ENCODE peak calls at places on chromosomes 6 and 20, in five cellular contexts. Q, X, L, R and U are unnamed samples. For H3K27me3, the result is how much of the 10 kb centered on the place peaks cover.

GRCh38 chr20:10453241-10453640 is 18.1 kb downstream of the SLX4IP start:
- DNase-seq in Q (peak), X (peak), L (no peak), R (no peak), U (no peak)

GRCh38 chr6:109894181-109894580 is 83.9 kb upstream of the GPR6 start:
- DNase-seq in Q (no peak), X (no peak), L (no peak), R (no peak), U (no peak)

GRCh38 chr6:123091091-123091895 is 95.3 kb downstream of the CLVS2 start:
- DNase-seq in Q (no peak), X (no peak), L (peak), R (no peak), U (peak)

GRCh38 chr6:167050903-167051302 is 51.7 kb downstream of the CEP43 start:
- DNase-seq in Q (no peak), X (no peak), L (no peak), R (no peak), U (no peak)

GRCh38 chr6:147283460-147283859 is 79.2 kb downstream of the STXBP5 start:
- DNase-seq in Q (no peak), X (no peak), L (no peak), R (no peak), U (no peak)

GRCh38 chr6:38501931-38502330 is 137.8 kb downstream of the BTBD9 start:
- DNase-seq in Q (no peak), X (no peak), L (no peak), R (no peak), U (no peak)

GRCh38 chr6:36947570-36948351 is 6.8 kb upstream of the PI16 start:
- DNase-seq in Q (peak), X (no peak), L (peak), R (no peak), U (no peak)

GRCh38 chr6:21749754-21750153 is 156.2 kb downstream of the SOX4 start:
- DNase-seq in Q (no peak), X (no peak), L (no peak), R (no peak), U (no peak)

GRCh38 chr20:44109951-44110361 is 77.0 kb downstream of the JPH2 start:
- DNase-seq in Q (no peak), X (no peak), L (no peak), R (no peak), U (no peak)

GRCh38 chr6:88985901-88986300 is 22.5 kb upstream of the RNGTT start:
- DNase-seq in Q (no peak), X (no peak), L (no peak), R (no peak), U (no peak)

DNA sequence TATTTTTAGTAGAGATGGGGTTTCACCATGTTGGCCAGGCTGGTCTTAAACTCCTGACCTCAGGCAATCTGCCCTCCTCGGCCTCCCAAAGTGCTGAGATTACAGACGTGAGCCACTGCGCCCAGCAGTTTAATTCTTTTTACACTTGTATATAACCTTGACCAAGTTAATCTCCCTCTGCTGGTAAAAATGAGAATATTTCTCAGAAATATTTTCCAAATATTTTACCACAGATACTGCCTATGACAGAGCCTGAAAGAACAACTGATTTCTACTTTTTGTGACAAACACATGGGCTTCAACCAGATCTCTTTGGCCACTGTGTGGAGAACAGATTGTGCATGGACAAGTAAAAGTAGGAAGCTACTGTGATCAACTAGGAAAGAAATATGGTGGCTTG is 21.2 kb upstream of the NHSL1 start:
- DNase-seq in Q (no peak), X (peak), L (no peak), R (no peak), U (no peak)
- H3K27me3 ChIP-seq in Q (under half), X (under half), L (under half), R (under half), U (under half)

GRCh38 chr6:99592900-99593299 is 13.7 kb upstream of the PRDM13 start:
- DNase-seq in Q (no peak), X (no peak), L (no peak), R (no peak), U (no peak)

GRCh38 chr6:99589907-99590493 is 16.6 kb upstream of the PRDM13 start:
- DNase-seq in Q (no peak), X (no peak), L (no peak), R (no peak), U (no peak)

GRCh38 chr6:99591673-99592364 is 14.8 kb upstream of the PRDM13 start:
- DNase-seq in Q (no peak), X (no peak), L (no peak), R (no peak), U (no peak)

GRCh38 chr6:99589290-99589672 is 17.4 kb upstream of the PRDM13 start:
- DNase-seq in Q (no peak), X (no peak), L (no peak), R (peak), U (no peak)

GRCh38 chr6:99590728-99591672 is 15.6 kb upstream of the PRDM13 start:
- DNase-seq in Q (no peak), X (no peak), L (no peak), R (peak), U (no peak)
- H3K27me3 ChIP-seq in Q (under half), X (under half), L (half or more), R (under half), U (half or more)

GRCh38 chr6:46016063-46016608 is 476 bp upstream of the CLIC5 start:
- DNase-seq in Q (no peak), X (no peak), L (no peak), R (no peak), U (no peak)

GRCh38 chr6:46014054-46014453 is 1.6 kb downstream of the CLIC5 start:
- DNase-seq in Q (no peak), X (no peak), L (no peak), R (no peak), U (no peak)

GRCh38 chr6:46014511-46015118 is 1.0 kb downstream of the CLIC5 start:
- DNase-seq in Q (peak), X (no peak), L (no peak), R (no peak), U (no peak)

GRCh38 chr6:46015119-46015968 is at the start of gene CLIC5:
- DNase-seq in Q (peak), X (peak), L (no peak), R (no peak), U (no peak)

DNA sequence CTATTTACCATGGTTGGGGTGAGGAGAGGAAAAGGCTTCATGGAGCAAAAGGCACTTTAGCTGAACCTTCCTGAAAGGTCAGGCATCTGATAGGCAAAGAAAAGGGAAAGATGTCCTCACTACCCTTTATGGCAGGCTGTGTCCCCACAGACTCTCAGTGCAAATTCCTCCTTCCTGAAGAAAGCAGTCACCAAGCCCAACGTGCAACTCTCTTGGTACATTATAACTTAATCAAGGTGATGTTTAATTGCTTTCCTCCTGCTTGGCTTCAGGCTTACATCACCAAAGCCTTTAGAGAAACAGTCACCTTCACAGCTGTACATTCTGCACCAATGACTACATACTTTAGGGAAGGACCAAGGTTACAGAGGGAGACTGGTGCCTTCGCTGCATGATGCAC is 2.1 kb upstream of the CLIC5 start:
- DNase-seq in Q (no peak), X (no peak), L (no peak), R (no peak), U (no peak)
- H3K27me3 ChIP-seq in Q (under half), X (under half), L (under half), R (under half), U (half or more)

DNA sequence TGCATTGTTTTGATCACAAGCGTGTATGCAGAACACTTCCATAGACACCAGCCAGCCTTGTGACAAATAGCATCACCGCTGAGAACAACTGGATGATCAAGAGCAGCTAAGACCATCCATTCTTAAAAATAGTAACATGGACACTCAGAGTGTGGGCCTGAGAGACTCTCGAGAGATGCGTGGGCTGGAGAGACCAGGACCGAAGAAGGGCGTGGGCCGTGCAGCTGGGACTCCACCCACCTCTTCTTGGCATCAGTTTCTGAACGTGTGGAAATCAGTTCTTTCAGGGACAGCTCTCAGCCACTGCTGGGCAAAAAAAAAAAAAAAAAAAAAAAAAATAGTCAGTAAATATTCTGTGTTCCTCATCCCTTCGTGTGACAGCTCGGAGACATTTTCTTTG is 314.5 kb upstream of the CDH4 start:
- DNase-seq in Q (no peak), X (no peak), L (no peak), R (no peak), U (no peak)
- H3K27me3 ChIP-seq in Q (under half), X (under half), L (under half), R (under half), U (under half)

GRCh38 chr6:41406821-41407787 is 71.7 kb downstream of the NCR2 start:
- DNase-seq in Q (no peak), X (no peak), L (no peak), R (no peak), U (no peak)
- H3K27me3 ChIP-seq in Q (under half), X (under half), L (under half), R (under half), U (half or more)

GRCh38 chr6:706819-707381 is 14.0 kb upstream of the EXOC2 start:
- DNase-seq in Q (no peak), X (no peak), L (no peak), R (no peak), U (no peak)
- H3K27me3 ChIP-seq in Q (under half), X (under half), L (under half), R (under half), U (under half)

DNA sequence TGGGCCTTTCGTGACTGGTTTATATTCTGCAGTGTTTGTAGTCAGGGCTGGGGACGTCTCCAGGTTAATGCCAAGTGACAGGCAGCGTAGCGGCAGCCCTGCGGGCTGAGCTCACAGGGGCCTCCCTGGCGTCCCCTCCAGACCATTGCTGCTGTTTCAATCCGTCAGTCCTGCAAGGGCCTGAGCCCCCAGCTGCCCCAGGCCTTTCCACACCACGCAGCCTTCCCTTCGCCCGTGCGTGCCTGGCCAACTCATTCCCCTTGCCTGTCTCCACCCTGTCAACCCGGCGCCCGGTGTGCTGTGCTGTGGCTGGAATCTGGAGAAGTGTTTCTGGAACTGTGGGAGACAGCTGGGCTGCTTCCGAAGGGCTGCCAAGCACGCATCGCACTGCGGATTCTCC is 11.9 kb downstream of the BHLHE23 start:
- DNase-seq in Q (no peak), X (no peak), L (no peak), R (no peak), U (no peak)
- H3K27me3 ChIP-seq in Q (under half), X (half or more), L (under half), R (under half), U (half or more)

DNA sequence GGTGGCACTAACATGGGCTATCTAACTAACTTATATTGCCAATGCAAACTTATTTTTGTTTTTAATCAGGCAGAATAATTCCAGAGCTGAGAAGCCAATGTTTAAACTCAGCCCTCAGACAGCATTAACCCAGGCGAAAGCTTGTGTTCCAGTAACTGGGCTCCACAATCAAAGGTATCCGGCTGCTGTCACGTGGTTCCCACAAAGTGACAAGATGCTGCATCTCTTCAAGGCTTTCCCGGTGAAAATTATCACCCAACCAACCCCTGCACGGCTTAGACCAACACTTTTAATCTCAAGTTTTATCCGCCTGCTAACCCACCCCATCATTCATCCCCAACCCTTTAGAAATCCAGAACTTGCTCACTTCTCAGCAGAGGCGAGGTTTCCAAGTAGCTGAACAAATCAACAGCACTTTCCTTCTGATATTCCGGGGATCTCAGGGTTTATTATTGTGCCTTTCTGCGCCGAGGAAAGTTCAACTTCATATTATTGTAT is 874 bp downstream of the MTCL3 start:
- DNase-seq in Q (no peak), X (no peak), L (peak), R (no peak), U (no peak)
- H3K27me3 ChIP-seq in Q (under half), X (under half), L (under half), R (under half), U (half or more)

GRCh38 chr6:149938571-149939462 is 3.0 kb upstream of the ULBP2 start:
- DNase-seq in Q (no peak), X (peak), L (no peak), R (no peak), U (no peak)
- H3K27me3 ChIP-seq in Q (half or more), X (half or more), L (half or more), R (under half), U (under half)